ENCODE peak calls at places on chromosome 20, in four cellular contexts. Z, Y, S and J are unnamed samples.

GRCh38 chr20:46648903-46649649 is 2.2 kb downstream of the SLC13A3 start:
- DNase-seq in Y (no peak), S (no peak), Z (no peak), J (no peak)

GRCh38 chr20:37356387-37356786 is 10.4 kb downstream of the SRC start:
- DNase-seq in Y (no peak), Z (peak), S (peak), J (no peak)

GRCh38 chr20:59823860-59824259 is 109.6 kb downstream of the SYCP2 start:
- DNase-seq in S (no peak), Z (no peak), Y (no peak), J (no peak)

GRCh38 chr20:53739799-53740785 is 146.5 kb upstream of the ZNF217 start:
- DNase-seq in S (no peak), Z (peak), Y (no peak), J (no peak)

GRCh38 chr20:58458342-58459057 is 56.7 kb downstream of the APCDD1L start:
- DNase-seq in Y (no peak), Z (no peak), S (no peak), J (no peak)

GRCh38 chr20:63814833-63815612 is 16.0 kb downstream of the ZBTB46 start:
- DNase-seq in S (no peak), Z (no peak), Y (no peak), J (no peak)

GRCh38 chr20:9417665-9418064 is 96.7 kb upstream of the LAMP5 start:
- DNase-seq in S (no peak), Z (no peak), Y (no peak), J (no peak)

GRCh38 chr20:1945660-1946059 is 48.2 kb downstream of the PDYN start:
- DNase-seq in Y (no peak), Z (no peak), S (no peak), J (no peak)

GRCh38 chr20:62902926-62903615 is 23.2 kb downstream of the DIDO1 start:
- DNase-seq in Z (no peak), S (no peak), Y (no peak), J (no peak)

GRCh38 chr20:21398109-21398480 is 769 bp upstream of the NKX2-4 start:
- DNase-seq in Z (no peak), S (no peak), Y (no peak), J (no peak)

GRCh38 chr20:38542994-38543906 is 37.7 kb upstream of the ADIG start:
- DNase-seq in Z (no peak), Y (no peak), S (no peak), J (no peak)

GRCh38 chr20:13222319-13222716 is 1.2 kb downstream of the ISM1 start:
- DNase-seq in S (no peak), Z (no peak), Y (no peak), J (no peak)

GRCh38 chr20:52379723-52380336 is 188.3 kb upstream of the ZFP64 start:
- DNase-seq in S (no peak), Z (peak), Y (peak), J (no peak)

GRCh38 chr20:19975436-19975799 is 41.7 kb upstream of the NAA20 start:
- DNase-seq in S (peak), Y (no peak), Z (no peak), J (no peak)

GRCh38 chr20:24825591-24825990 is 123.5 kb upstream of the CST7 start:
- DNase-seq in S (no peak), Y (no peak), Z (no peak), J (no peak)

GRCh38 chr20:1876975-1877603 is 18.1 kb upstream of the SIRPA start:
- DNase-seq in Z (no peak), Y (no peak), S (peak), J (no peak)

GRCh38 chr20:53957421-53958172 is 112.8 kb downstream of the BCAS1 start:
- DNase-seq in Z (no peak), Y (no peak), S (peak), J (no peak)

GRCh38 chr20:50728981-50729874 is 2.2 kb upstream of the PARD6B start:
- DNase-seq in Y (no peak), S (no peak), Z (no peak), J (no peak)

GRCh38 chr20:41064377-41064776 is 35.8 kb downstream of the TOP1 start:
- DNase-seq in Y (no peak), Z (no peak), S (no peak), J (no peak)

GRCh38 chr20:25285856-25286798 is 38.2 kb downstream of the PYGB start:
- DNase-seq in Y (no peak), Z (no peak), S (no peak), J (no peak)

GRCh38 chr20:61391812-61392520 is 139.9 kb downstream of the CDH4 start:
- DNase-seq in S (no peak), Y (no peak), Z (no peak), J (no peak)

GRCh38 chr20:15654208-15654649 is 919.0 kb downstream of the KIF16B start:
- DNase-seq in Y (peak), Z (peak), S (peak), J (peak)

GRCh38 chr20:46058656-46059281 is 29.8 kb downstream of the SLC12A5 start:
- DNase-seq in Y (no peak), Z (peak), S (no peak), J (no peak)